ENCODE peak calls at places on chromosomes 6 and 20, in six cellular contexts. I is dermis microvascular lymphatic vessel endothelial cell, F is left ventricle myocardium inferior, U is A673, K is NCI-H1436, T is non-pigmented ciliary epithelial cell. W is an unnamed sample.

GRCh38 chr6:151493495-151494234 is at the start of gene CCDC170:
- DNase-seq in T (no peak), I (peak; percentile 4), U (peak; percentile 35), K (no peak), F (peak; percentile 53), W (no peak)

GRCh38 chr6:149845549-149845948 is 18.6 kb downstream of the LRP11 start:
- DNase-seq in T (no peak), F (no peak), K (no peak), I (no peak), U (no peak), W (no peak)

GRCh38 chr20:54078296-54078695 is 7.9 kb upstream of the BCAS1 start:
- DNase-seq in U (peak; percentile 75), K (no peak), T (no peak), I (no peak), F (no peak), W (no peak)

GRCh38 chr6:89475634-89476033 is 42.7 kb downstream of the ANKRD6 start:
- DNase-seq in K (no peak), U (no peak), I (peak; percentile 77), F (no peak), T (no peak), W (no peak)

GRCh38 chr6:143744593-143745151 is 66.9 kb downstream of the PHACTR2 start:
- DNase-seq in T (no peak), F (no peak), K (no peak), U (no peak), I (no peak), W (no peak)

GRCh38 chr6:30730611-30731435 is 10.7 kb downstream of the TUBB start:
- DNase-seq in T (no peak), I (no peak), F (peak; percentile 74), U (peak; percentile 69), K (peak; percentile 77), W (no peak)

GRCh38 chr20:37627060-37627766 is 66.6 kb upstream of the CTNNBL1 start:
- DNase-seq in K (no peak), F (peak; percentile 28), I (peak; percentile 40), T (peak; percentile 24), U (peak; percentile 65), W (no peak)

GRCh38 chr20:11457476-11457875 is 460.2 kb upstream of the BTBD3 start:
- DNase-seq in T (no peak), U (no peak), I (no peak), F (no peak), K (no peak), W (peak; percentile 38)

GRCh38 chr6:109314313-109314712 is 68.0 kb downstream of the CD164 start:
- DNase-seq in F (no peak), K (no peak), T (no peak), U (no peak), I (no peak), W (no peak)

GRCh38 chr6:129709909-129710721 is at the start of gene ARHGAP18:
- DNase-seq in I (peak; percentile 80), F (peak; percentile 89), K (no peak), U (peak; percentile 98), T (peak; percentile 73), W (peak; percentile 87)

GRCh38 chr6:136784910-136785746 is 7.1 kb downstream of the MAP3K5 start:
- DNase-seq in I (no peak), K (no peak), T (no peak), F (peak; percentile 47), U (peak; percentile 41), W (no peak)

GRCh38 chr20:3101737-3102574 is 17.4 kb upstream of the AVP start:
- DNase-seq in U (no peak), F (no peak), T (no peak), I (no peak), K (no peak), W (no peak)

GRCh38 chr6:137874204-137875001 is 7.3 kb downstream of the TNFAIP3 start:
- DNase-seq in K (no peak), U (no peak), I (peak; percentile 78), T (no peak), F (no peak), W (no peak)

GRCh38 chr6:34011298-34011697 is 134.6 kb downstream of the GRM4 start:
- DNase-seq in T (no peak), K (no peak), I (no peak), U (no peak), F (no peak), W (no peak)

GRCh38 chr6:90574610-90575009 is 12.3 kb downstream of the MAP3K7 start:
- DNase-seq in T (peak; percentile 26), U (peak; percentile 29), I (no peak), F (no peak), K (no peak), W (peak; percentile 16)

GRCh38 chr6:17381429-17382147 is 11.8 kb upstream of the CAP2 start:
- DNase-seq in T (peak; percentile 46), I (no peak), U (no peak), K (no peak), F (no peak), W (no peak)

GRCh38 chr6:143940011-143940597 is 68.0 kb downstream of the PLAGL1 start:
- DNase-seq in T (no peak), K (peak; percentile 12), U (peak; percentile 42), F (no peak), I (peak; percentile 9), W (no peak)

GRCh38 chr6:144264270-144265060 is 20.7 kb upstream of the UTRN start:
- DNase-seq in K (no peak), U (peak; percentile 35), F (no peak), T (peak; percentile 83), I (no peak), W (peak; percentile 82)

GRCh38 chr6:5525209-5525608 is 263.9 kb downstream of the FARS2 start:
- DNase-seq in U (peak; percentile 60), K (no peak), I (peak; percentile 10), F (no peak), T (peak; percentile 15), W (peak; percentile 72)

GRCh38 chr6:27495386-27496135 is 22.7 kb upstream of the ZNF184 start:
- DNase-seq in K (no peak), I (no peak), U (peak; percentile 94), T (no peak), F (peak; percentile 43), W (no peak)

GRCh38 chr6:134830945-134831344 is 119.0 kb downstream of the ALDH8A1 start:
- DNase-seq in K (no peak), F (no peak), I (no peak), U (no peak), T (no peak), W (no peak)

GRCh38 chr6:99294786-99295185 is 54.7 kb downstream of the FAXC start:
- DNase-seq in T (no peak), U (no peak), K (no peak), F (no peak), I (no peak), W (no peak)

GRCh38 chr6:149961728-149962425 is 1.9 kb upstream of the ULBP1 start:
- DNase-seq in F (no peak), T (no peak), K (no peak), I (no peak), U (peak; percentile 61), W (no peak)

GRCh38 chr6:72864799-72865198 is 242.9 kb downstream of the KCNQ5 start:
- DNase-seq in T (no peak), I (no peak), F (no peak), K (no peak), U (no peak), W (no peak)

GRCh38 chr6:140105857-140106256 is 731.4 kb upstream of the CITED2 start:
- DNase-seq in I (no peak), U (peak; percentile 73), F (no peak), T (no peak), K (peak; percentile 2), W (no peak)

GRCh38 chr20:46346770-46347169 is 38.5 kb upstream of the CDH22 start:
- DNase-seq in U (no peak), I (no peak), F (no peak), K (no peak), T (no peak), W (no peak)

GRCh38 chr6:2797564-2798014 is 32.4 kb downstream of the WRNIP1 start:
- DNase-seq in F (no peak), I (no peak), U (no peak), T (no peak), K (no peak), W (no peak)

GRCh38 chr6:6633898-6634734 is 45.6 kb downstream of the LY86 start:
- DNase-seq in K (no peak), I (no peak), U (no peak), T (no peak), F (no peak), W (no peak)

GRCh38 chr20:57431539-57431835 is 40.3 kb downstream of the RBM38 start:
- DNase-seq in T (no peak), F (no peak), I (no peak), U (no peak), K (no peak), W (no peak)

GRCh38 chr6:10412165-10412947 is 2.5 kb downstream of the TFAP2A start:
- DNase-seq in F (no peak), U (peak; percentile 95), T (peak; percentile 47), I (no peak), K (peak; percentile 80), W (no peak)

GRCh38 chr6:25050356-25050755 is 114.6 kb upstream of the RIPOR2 start:
- DNase-seq in U (peak; percentile 89), T (peak; percentile 78), K (no peak), F (no peak), I (no peak), W (peak; percentile 51)

GRCh38 chr6:160015778-160016684 is 47.1 kb downstream of the IGF2R start:
- DNase-seq in T (no peak), F (no peak), K (no peak), I (no peak), U (no peak), W (no peak)